ENCODE peak calls at places on chromosomes 4 and X, in seven cellular contexts. U, C, H, G, O, V and T are unnamed samples.

GRCh38 chr4:186557486-186557885 is 2.1 kb upstream of the MTNR1A start:
- DNase-seq in O (no peak), G (no peak), C (no peak), U (no peak), H (no peak), V (no peak), T (no peak)

GRCh38 chrX:1581132-1581531 is 10.3 kb upstream of the AKAP17A start:
- DNase-seq in G (peak; percentile 23), U (no peak), O (peak; percentile 71), H (no peak), C (peak; percentile 47), V (no peak), T (no peak)

GRCh38 chr4:41930139-41930831 is 4.9 kb upstream of the TMEM33 start:
- DNase-seq in O (no peak), C (no peak), H (no peak), G (no peak), V (no peak), U (no peak), T (no peak)

GRCh38 chrX:70174754-70175153 is 2.5 kb upstream of the DGAT2L6 start:
- DNase-seq in G (no peak), C (no peak), V (no peak), O (no peak), U (no peak), H (peak; percentile 59), T (no peak)

GRCh38 chrX:97844943-97845342 is 961.2 kb downstream of the RPA4 start:
- DNase-seq in V (no peak), O (no peak), U (no peak), C (no peak), H (no peak), G (no peak), T (no peak)

GRCh38 chrX:4570141-4570540 is 856.7 kb upstream of the PRKX start:
- DNase-seq in O (peak; percentile 38), C (no peak), U (no peak), V (no peak), G (no peak), H (no peak), T (no peak)

GRCh38 chrX:26649534-26649933 is 433.6 kb downstream of the MAGEB5 start:
- DNase-seq in V (no peak), H (no peak), U (peak; percentile 40), G (peak; percentile 28), O (no peak), C (peak; percentile 29), T (no peak)

GRCh38 chr4:153067376-153067775 is 131.3 kb downstream of the FHDC1 start:
- DNase-seq in U (no peak), H (no peak), V (no peak), G (peak; percentile 57), O (no peak), C (no peak), T (no peak)

GRCh38 chr4:3713817-3714641 is 52.2 kb upstream of the ADRA2C start:
- DNase-seq in V (no peak), O (no peak), H (no peak), C (no peak), U (no peak), G (no peak), T (no peak)

GRCh38 chr4:113335771-113336170 is 286.3 kb downstream of the ANK2 start:
- DNase-seq in G (no peak), U (no peak), O (no peak), H (no peak), V (no peak), C (no peak), T (peak; percentile 47)

GRCh38 chrX:153921511-153922285 is 4.4 kb downstream of the ARHGAP4 start:
- DNase-seq in C (no peak), H (no peak), U (no peak), V (no peak), G (no peak), O (no peak), T (no peak)

GRCh38 chrX:153921070-153921469 is 5.0 kb downstream of the ARHGAP4 start:
- DNase-seq in H (no peak), V (no peak), O (no peak), G (no peak), U (no peak), C (no peak), T (no peak)

GRCh38 chrX:153920546-153920945 is 5.5 kb downstream of the ARHGAP4 start:
- DNase-seq in O (no peak), C (no peak), H (no peak), G (no peak), U (no peak), V (no peak), T (peak; percentile 29)

GRCh38 chrX:153919281-153919680 is 6.8 kb downstream of the ARHGAP4 start:
- DNase-seq in H (no peak), C (no peak), U (no peak), V (no peak), O (no peak), G (no peak), T (peak; percentile 38)

DNA sequence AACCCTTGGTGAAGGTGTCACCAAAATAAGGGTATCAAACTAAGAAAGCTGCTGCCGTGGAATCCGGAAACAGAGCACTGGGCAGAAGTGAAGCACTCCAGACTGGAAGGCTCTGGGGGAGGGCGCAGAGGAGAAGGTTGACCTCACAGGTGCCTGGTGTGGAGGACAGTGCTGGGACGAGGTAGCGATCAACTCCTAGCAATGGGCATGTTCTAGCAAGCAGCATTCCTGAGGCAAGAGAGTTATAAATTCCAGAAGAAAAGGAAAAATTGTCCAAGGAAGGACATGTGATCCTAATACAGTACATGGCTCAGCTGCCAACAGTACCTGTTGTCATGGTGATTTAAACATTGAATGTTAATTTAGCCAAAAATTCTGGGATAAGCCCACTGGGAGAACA is 8.2 kb downstream of the ARHGAP4 start:
- DNase-seq in G (no peak), H (no peak), U (no peak), V (no peak), O (no peak), C (no peak), T (no peak)
- H3K27ac ChIP-seq in G (no peak overlapping the region), H (no peak overlapping the region), U (no peak overlapping the region), V (no peak overlapping the region), O (no peak overlapping the region), C (no peak overlapping the region), T (no peak overlapping the region)

GRCh38 chr4:173281001-173281400 is 53.2 kb downstream of the HMGB2 start:
- DNase-seq in G (no peak), O (no peak), V (no peak), U (no peak), C (no peak), H (no peak), T (no peak)
- TF ChIP-seq CTCF in G (no peak), O (no peak), V (no peak), U (no peak), C (no peak), H (no peak), T (no peak)

GRCh38 chr4:7793186-7793585 is 146.5 kb downstream of the AFAP1 start:
- DNase-seq in G (no peak), O (no peak), U (no peak), C (peak; percentile 67), H (no peak), V (no peak), T (no peak)
- H3K27ac ChIP-seq in G (no peak overlapping the region), O (no peak overlapping the region), U (no peak overlapping the region), C (no peak overlapping the region), H (no peak overlapping the region), V (no peak overlapping the region), T (no peak overlapping the region)

GRCh38 chrX:51608766-51609165 is 9.9 kb downstream of the CENPVL3 start:
- DNase-seq in H (no peak), O (no peak), G (no peak), V (no peak), C (no peak), U (no peak), T (no peak)

DNA sequence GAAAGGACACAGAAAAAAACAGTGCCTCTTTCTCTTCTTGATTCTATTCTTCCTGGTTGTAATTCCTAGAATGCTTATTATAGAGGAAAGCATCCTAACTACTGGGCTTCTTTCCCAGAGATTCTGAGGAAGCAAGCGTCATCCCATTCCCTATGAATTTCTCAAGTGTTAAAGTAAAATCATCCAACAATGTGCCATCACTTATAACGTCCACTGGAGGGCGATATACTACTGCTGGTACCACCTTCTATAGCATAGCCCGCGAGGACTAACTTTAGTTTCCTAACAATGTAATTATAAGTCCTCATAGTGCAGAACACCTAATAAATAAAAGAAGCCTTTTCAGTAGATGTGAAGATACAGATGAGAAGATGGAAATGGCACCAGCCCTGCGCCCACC is 4.4 kb downstream of the CENPVL3 start:
- DNase-seq in G (peak; percentile 59), U (peak; percentile 6), C (peak; percentile 39), V (no peak), H (no peak), O (no peak), T (no peak)
- TF ChIP-seq CTCF in G (peak; percentile 59), U (peak; percentile 71), C (peak; percentile 68), V (peak; percentile 55), H (no peak), O (peak; percentile 50), T (peak; percentile 35)

GRCh38 chr4:108370826-108371225 is 202.1 kb upstream of the LEF1 start:
- DNase-seq in U (no peak), C (no peak), O (no peak), G (no peak), V (no peak), H (no peak), T (no peak)
- H3K27ac ChIP-seq in U (no peak overlapping the region), C (no peak overlapping the region), O (no peak overlapping the region), G (no peak overlapping the region), V (no peak overlapping the region), H (no peak overlapping the region), T (no peak overlapping the region)

GRCh38 chrX:24024819-24025740 is 1.9 kb downstream of the KLHL15 start:
- DNase-seq in V (peak; percentile 88), G (peak; percentile 96), U (peak; percentile 60), C (peak; percentile 76), O (peak; percentile 90), H (peak; percentile 74), T (peak; percentile 91)
- TF ChIP-seq CTCF in V (no peak), G (no peak), U (no peak), C (no peak), O (peak; percentile 63), H (no peak), T (no peak)

DNA sequence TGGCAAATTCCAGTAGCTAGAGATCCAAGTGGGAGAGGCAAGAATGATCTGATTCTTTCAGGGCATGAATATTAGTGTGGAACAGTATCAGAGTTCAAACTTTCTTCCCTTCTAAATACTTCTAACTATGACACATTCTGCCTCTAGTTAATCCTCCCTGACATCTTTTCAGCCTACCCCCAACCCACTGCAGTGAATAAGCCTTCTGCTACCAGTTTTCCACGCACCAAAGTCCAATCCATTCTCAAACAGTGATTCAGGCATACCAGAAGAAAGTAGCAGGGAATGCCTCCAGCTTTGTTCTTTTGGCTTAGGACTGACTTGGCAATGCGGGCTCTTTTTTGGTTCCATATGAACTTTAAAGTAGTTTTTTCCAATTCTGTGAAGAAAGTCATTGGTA is 155.4 kb upstream of the FTHL17 start:
- DNase-seq in V (no peak), G (no peak), U (no peak), H (no peak), C (no peak), O (no peak), T (no peak)
- H3K27ac ChIP-seq in V (no peak overlapping the region), G (no peak overlapping the region), U (no peak overlapping the region), H (no peak overlapping the region), C (no peak overlapping the region), O (no peak overlapping the region), T (no peak overlapping the region)